ENCODE peak calls at places on chromosomes 6 and 20, in six cellular contexts. X is H1, A is ovary, O is A549, N is stomach, P is HCT116. W is an unnamed sample.

GRCh38 chr20:59933849-59934585 is 580 bp upstream of the SYCP2 start:
- DNase-seq in A (peak), X (peak), P (peak), O (peak), N (peak), W (peak)

GRCh38 chr6:12950879-12951814 is 234.6 kb downstream of the PHACTR1 start:
- DNase-seq in O (no peak), P (no peak), A (no peak), N (no peak), X (no peak), W (peak)

GRCh38 chr6:105803439-105803838 is 282.7 kb upstream of the PRDM1 start:
- DNase-seq in N (no peak), X (no peak), P (no peak), O (no peak), A (no peak), W (no peak)

GRCh38 chr6:107171513-107171912 is 56.2 kb upstream of the BEND3 start:
- DNase-seq in X (no peak), P (no peak), N (no peak), O (no peak), A (no peak), W (no peak)

GRCh38 chr6:10146723-10147451 is 268.0 kb downstream of the TFAP2A start:
- DNase-seq in O (peak), N (no peak), P (peak), X (no peak), A (no peak), W (no peak)

GRCh38 chr20:50221501-50222323 is 31.1 kb downstream of the CEBPB start:
- DNase-seq in O (no peak), A (no peak), N (no peak), X (no peak), P (no peak), W (no peak)

GRCh38 chr20:43138061-43138860 is 51.4 kb downstream of the PTPRT start:
- DNase-seq in P (no peak), O (no peak), A (no peak), X (no peak), N (no peak), W (no peak)

GRCh38 chr6:34223964-34224940 is 12.4 kb upstream of the HMGA1 start:
- DNase-seq in A (peak), N (peak), O (peak), P (no peak), X (peak), W (peak)

GRCh38 chr6:3294921-3295871 is 36.4 kb downstream of the PSMG4 start:
- DNase-seq in O (peak), A (no peak), N (no peak), P (no peak), X (no peak), W (no peak)

GRCh38 chr6:7106752-7107577 is 796 bp upstream of the RREB1 start:
- DNase-seq in P (no peak), A (peak), X (peak), N (no peak), O (peak), W (peak)

GRCh38 chr6:166542580-166542912 is 43.9 kb downstream of the RAMACL start:
- DNase-seq in A (no peak), P (no peak), N (peak), X (no peak), O (no peak), W (no peak)

GRCh38 chr6:107243471-107243870 is 128.2 kb upstream of the BEND3 start:
- DNase-seq in O (no peak), A (no peak), P (no peak), N (no peak), X (no peak), W (no peak)

GRCh38 chr6:42782689-42783176 is 881 bp downstream of the BICRAL start:
- DNase-seq in X (peak), P (peak), O (peak), N (peak), A (peak), W (peak)
- TF ChIP-seq POLR2A in X (peak), P (no peak), O (peak), N (no peak), A (peak), W (peak)

DNA sequence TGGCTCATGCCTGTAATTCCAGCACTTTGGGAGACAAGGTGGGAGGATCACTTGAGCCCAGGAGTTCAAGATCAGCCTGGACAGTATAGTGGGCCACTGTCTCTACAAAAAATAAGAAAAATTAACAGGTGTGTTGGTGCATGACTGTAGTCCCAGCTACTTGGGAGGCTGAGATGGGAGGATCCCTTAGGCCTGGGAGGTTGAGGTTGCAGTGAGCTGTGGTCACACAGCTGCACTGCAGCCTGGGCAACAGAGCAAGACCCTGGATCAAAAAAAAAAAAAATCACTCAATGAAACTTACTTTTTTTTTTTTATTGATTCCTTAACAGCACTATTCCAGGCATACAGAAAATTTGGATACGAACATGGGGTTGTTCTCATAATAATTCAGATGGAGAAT is 14.0 kb downstream of the CDKAL1 start:
- DNase-seq in X (no peak), A (no peak), N (no peak), P (no peak), O (no peak), W (no peak)
- TF ChIP-seq POLR2A in X (no peak), A (no peak), N (no peak), P (no peak), O (no peak), W (no peak)

GRCh38 chr6:56540950-56541600 is 101.6 kb downstream of the DST start:
- DNase-seq in X (no peak), O (no peak), A (no peak), P (no peak), N (no peak), W (no peak)
- TF ChIP-seq POLR2A in X (no peak), O (no peak), A (no peak), P (no peak), N (no peak), W (no peak)

DNA sequence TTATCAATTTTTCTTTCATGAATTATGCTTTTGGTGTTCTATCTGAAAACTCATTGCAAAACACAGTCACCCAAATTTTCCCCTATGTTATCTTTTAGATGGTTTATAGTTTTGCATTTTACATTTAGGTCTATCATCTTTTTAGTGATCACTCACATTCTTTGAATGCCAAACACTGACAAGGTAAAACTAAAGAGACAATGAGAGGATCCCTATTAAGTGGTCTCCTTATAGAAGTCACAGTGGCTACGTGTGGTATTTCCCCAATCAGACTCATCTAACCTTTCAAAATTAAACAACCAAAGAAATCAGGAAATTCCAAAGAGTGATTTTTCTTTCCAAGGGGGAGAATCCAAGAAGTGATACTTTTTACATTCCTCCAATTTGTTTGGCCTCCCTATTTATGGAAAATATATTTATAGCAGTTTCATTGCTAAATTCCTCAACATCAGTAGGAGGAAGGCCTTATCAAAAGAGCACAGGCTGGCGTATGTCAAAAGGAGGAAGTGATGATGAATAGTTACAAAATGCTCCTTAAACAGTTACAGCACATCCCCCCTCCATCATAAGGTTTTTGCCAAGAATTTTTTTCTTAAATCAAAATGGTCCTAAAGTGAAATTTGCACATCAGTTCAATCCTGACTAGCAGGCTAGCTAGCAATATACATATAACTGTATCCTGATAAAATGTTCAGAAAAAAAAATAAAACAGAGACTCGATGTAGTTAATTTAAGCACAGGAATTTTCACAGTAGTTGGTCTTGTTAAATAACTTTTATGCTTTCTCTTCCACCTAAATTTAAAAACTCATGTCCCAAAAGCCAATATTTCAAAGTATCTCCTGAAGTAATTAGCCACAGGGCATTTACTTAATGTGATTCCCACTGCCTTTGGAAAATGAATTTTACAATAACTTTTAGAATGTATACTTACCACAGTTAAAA is 76.2 kb upstream of the IPCEF1 start:
- DNase-seq in X (no peak), O (no peak), P (no peak), A (no peak), N (no peak), W (no peak)
- TF ChIP-seq POLR2A in X (no peak), O (no peak), P (no peak), A (no peak), N (no peak), W (no peak)

GRCh38 chr6:156780117-156780641 is 3.0 kb downstream of the ARID1B start:
- DNase-seq in X (no peak), P (peak), O (peak), N (peak), A (no peak), W (no peak)
- TF ChIP-seq POLR2A in X (no peak), P (peak), O (no peak), N (no peak), A (no peak), W (peak)